ENCODE peak calls at places on chromosomes 13 and 19, in seven cellular contexts. One of them, this sample, is unnamed.

GRCh38 chr13:46520188-46520587 is 32.8 kb upstream of the LRCH1 start:
- DNase-seq in CD4-positive, alpha-beta T cell: no peak
- DNase-seq in NCI-H146: no peak
- DNase-seq in RPMI8226: no peak
- DNase-seq in HFFc6: no peak
- DNase-seq in mucosa of gallbladder: no peak
- DNase-seq in upper lobe of left lung: no peak
- DNase-seq in this sample: no peak

GRCh38 chr13:66586489-66586888 is 643.6 kb downstream of the PCDH9 start:
- DNase-seq in CD4-positive, alpha-beta T cell: no peak
- DNase-seq in NCI-H146: no peak
- DNase-seq in RPMI8226: no peak
- DNase-seq in HFFc6: no peak
- DNase-seq in mucosa of gallbladder: no peak
- DNase-seq in upper lobe of left lung: no peak
- DNase-seq in this sample: no peak

GRCh38 chr19:47082493-47082892 is 31.1 kb downstream of the ZC3H4 start:
- DNase-seq in CD4-positive, alpha-beta T cell: no peak
- DNase-seq in NCI-H146: no peak
- DNase-seq in RPMI8226: no peak
- DNase-seq in HFFc6: no peak
- DNase-seq in mucosa of gallbladder: no peak
- DNase-seq in upper lobe of left lung: no peak
- DNase-seq in this sample: no peak

GRCh38 chr13:22232186-22232585 is 561.3 kb downstream of the FGF9 start:
- DNase-seq in CD4-positive, alpha-beta T cell: no peak
- DNase-seq in NCI-H146: no peak
- DNase-seq in RPMI8226: no peak
- DNase-seq in HFFc6: no peak
- DNase-seq in mucosa of gallbladder: no peak
- DNase-seq in upper lobe of left lung: no peak
- DNase-seq in this sample: no peak

GRCh38 chr13:63184693-63185092 is 1769.0 kb upstream of the PCDH20 start:
- DNase-seq in CD4-positive, alpha-beta T cell: no peak
- DNase-seq in NCI-H146: no peak
- DNase-seq in RPMI8226: no peak
- DNase-seq in HFFc6: no peak
- DNase-seq in mucosa of gallbladder: no peak
- DNase-seq in upper lobe of left lung: no peak
- DNase-seq in this sample: no peak

GRCh38 chr19:46748325-46749109 is 2.3 kb upstream of the STRN4 start:
- DNase-seq in CD4-positive, alpha-beta T cell: peak
- DNase-seq in NCI-H146: peak
- DNase-seq in RPMI8226: peak
- DNase-seq in HFFc6: peak
- DNase-seq in mucosa of gallbladder: no peak
- DNase-seq in upper lobe of left lung: no peak
- DNase-seq in this sample: no peak

GRCh38 chr19:50058425-50058824 is 32.6 kb downstream of the ZNF473 start:
- DNase-seq in CD4-positive, alpha-beta T cell: no peak
- DNase-seq in NCI-H146: no peak
- DNase-seq in RPMI8226: no peak
- DNase-seq in HFFc6: no peak
- DNase-seq in mucosa of gallbladder: no peak
- DNase-seq in upper lobe of left lung: no peak
- DNase-seq in this sample: no peak

GRCh38 chr19:2342656-2343288 is 14.3 kb downstream of the SPPL2B start:
- DNase-seq in CD4-positive, alpha-beta T cell: no peak
- DNase-seq in NCI-H146: no peak
- DNase-seq in RPMI8226: no peak
- DNase-seq in HFFc6: no peak
- DNase-seq in mucosa of gallbladder: no peak
- DNase-seq in upper lobe of left lung: peak
- DNase-seq in this sample: no peak

This sample was measured in breast epithelium.